ENCODE peak calls at places on chromosome 12, in five cellular contexts. P, D, Y, G and F are unnamed samples.

GRCh38 chr12:58105225-58106119 is 164.1 kb downstream of the ATP23 start:
- DNase-seq in Y (peak), D (no peak), G (no peak), P (no peak), F (no peak)

GRCh38 chr12:67038486-67038885 is 230.7 kb upstream of the CAND1 start:
- DNase-seq in P (no peak), G (no peak), Y (peak), D (no peak), F (no peak)

GRCh38 chr12:118033902-118034301 is 17.4 kb downstream of the RFC5 start:
- DNase-seq in Y (peak), D (no peak), G (no peak), P (no peak), F (no peak)

GRCh38 chr12:97650242-97650641 is 187.6 kb downstream of the RMST start:
- DNase-seq in P (no peak), Y (no peak), G (no peak), D (no peak), F (no peak)

GRCh38 chr12:89863332-89863938 is 154.8 kb upstream of the ATP2B1 start:
- DNase-seq in G (no peak), P (no peak), D (no peak), Y (no peak), F (no peak)

GRCh38 chr12:131862600-131862993 is 31.8 kb upstream of the ULK1 start:
- DNase-seq in Y (no peak), D (no peak), P (no peak), G (no peak), F (no peak)

GRCh38 chr12:97181571-97182265 is 274.7 kb downstream of the NEDD1 start:
- DNase-seq in G (no peak), P (no peak), D (no peak), Y (no peak), F (no peak)

GRCh38 chr12:2301531-2302461 is 249.0 kb downstream of the CACNA1C start:
- DNase-seq in P (no peak), G (no peak), Y (peak), D (no peak), F (no peak)

GRCh38 chr12:96352161-96352835 is 47.9 kb downstream of the CDK17 start:
- DNase-seq in Y (no peak), G (no peak), P (no peak), D (no peak), F (no peak)

GRCh38 chr12:112191201-112191600 is 65.8 kb downstream of the TRAFD1 start:
- DNase-seq in P (no peak), G (no peak), Y (no peak), D (no peak), F (no peak)

GRCh38 chr12:1205512-1206060 is 214.6 kb downstream of the ERC1 start:
- DNase-seq in D (no peak), P (no peak), Y (peak), G (no peak), F (no peak)

GRCh38 chr12:71392521-71393145 is 47.0 kb upstream of the LGR5 start:
- DNase-seq in Y (peak), G (peak), P (no peak), D (no peak), F (peak)